ENCODE peak calls at places on chromosome X, in four cellular contexts. V is WTC11, W is K562, H is HepG2. O is an unnamed sample.

GRCh38 chrX:2501246-2502102 is 698 bp upstream of the DHRSX start:
- DNase-seq in V (no peak), W (no peak), H (no peak), O (no peak)

GRCh38 chrX:19889582-19890342 is 2.4 kb upstream of the SH3KBP1 start:
- DNase-seq in H (peak), W (peak), V (peak), O (no peak)

GRCh38 chrX:136204571-136204970 is 46.6 kb downstream of the MAP7D3 start:
- DNase-seq in V (no peak), H (no peak), W (peak), O (no peak)

GRCh38 chrX:50707955-50708694 is 105.9 kb downstream of the SHROOM4 start:
- DNase-seq in V (no peak), W (no peak), H (no peak), O (no peak)

GRCh38 chrX:153361781-153362397 is 27.9 kb downstream of the ZNF275 start:
- DNase-seq in V (no peak), W (no peak), H (no peak), O (no peak)

GRCh38 chrX:27598312-27598711 is 8.2 kb downstream of the DCAF8L2 start:
- DNase-seq in W (no peak), H (peak), V (no peak), O (no peak)

GRCh38 chrX:49059209-49060191 is 701 bp downstream of the CCDC120 start:
- DNase-seq in H (no peak), V (no peak), W (peak), O (no peak)

GRCh38 chrX:150547511-150548115 is 20.8 kb upstream of the MTM1 start:
- DNase-seq in W (peak), V (peak), H (no peak), O (no peak)

GRCh38 chrX:80206647-80207046 is 192.1 kb downstream of the TBX22 start:
- DNase-seq in W (no peak), H (no peak), V (no peak), O (no peak)

GRCh38 chrX:111742018-111742417 is 61.0 kb downstream of the ALG13 start:
- DNase-seq in V (no peak), W (no peak), H (no peak), O (no peak)

GRCh38 chrX:150200820-150201287 is 162.3 kb upstream of the MAMLD1 start:
- DNase-seq in V (no peak), H (peak), W (peak), O (peak)

GRCh38 chrX:57447856-57448255 is 144.0 kb upstream of the ZXDB start:
- DNase-seq in H (peak), W (no peak), V (no peak), O (no peak)

GRCh38 chrX:35276115-35276514 is 333.5 kb downstream of the FAM47B start:
- DNase-seq in H (no peak), W (no peak), V (no peak), O (no peak)

GRCh38 chrX:35711281-35711680 is 86.9 kb upstream of the MAGEB16 start:
- DNase-seq in W (no peak), V (no peak), H (no peak), O (no peak)

GRCh38 chrX:96715412-96715940 is 30.8 kb downstream of the DIAPH2 start:
- DNase-seq in H (no peak), V (no peak), W (no peak), O (no peak)

GRCh38 chrX:39772057-39772832 is 325.5 kb downstream of the BCOR start:
- DNase-seq in V (peak), H (peak), W (peak), O (peak)

GRCh38 chrX:47683171-47684145 is 24.5 kb upstream of the UXT start:
- DNase-seq in W (peak), H (no peak), V (no peak), O (no peak)

GRCh38 chrX:120795301-120795700 is 80.4 kb downstream of the CT47B1 start:
- DNase-seq in H (no peak), V (no peak), W (no peak), O (no peak)

GRCh38 chrX:70046978-70047377 is 2.8 kb downstream of the AWAT2 start:
- DNase-seq in V (no peak), W (no peak), H (no peak), O (no peak)

GRCh38 chrX:15915959-15916703 is 61.5 kb upstream of the AP1S2 start:
- DNase-seq in H (no peak), W (no peak), V (no peak), O (no peak)

GRCh38 chrX:131572372-131573014 is 28.6 kb downstream of the OR13H1 start:
- DNase-seq in W (no peak), H (no peak), V (no peak), O (no peak)

GRCh38 chrX:45322382-45322781 is 121.7 kb upstream of the DIPK2B start:
- DNase-seq in W (no peak), H (peak), V (peak), O (peak)

GRCh38 chrX:102976290-102976689 is 39.2 kb downstream of the RAB40AL start:
- DNase-seq in W (no peak), V (no peak), H (no peak), O (no peak)

GRCh38 chrX:45154033-45154360 is 46.7 kb downstream of the DIPK2B start:
- DNase-seq in V (no peak), H (no peak), W (no peak), O (no peak)

GRCh38 chrX:66914082-66914481 is 275.2 kb upstream of the EDA2R start:
- DNase-seq in W (no peak), H (peak), V (no peak), O (peak)

GRCh38 chrX:72128881-72129280 is 2.8 kb downstream of the RTL5 start:
- DNase-seq in W (peak), V (peak), H (peak), O (peak)

GRCh38 chrX:7414753-7415152 is 266.8 kb upstream of the PUDP start:
- DNase-seq in W (no peak), V (no peak), H (no peak), O (no peak)

GRCh38 chrX:1391370-1391706 is 575 bp downstream of the SLC25A6 start:
- DNase-seq in H (peak), W (peak), V (peak), O (peak)

GRCh38 chrX:2664497-2664896 is 26.6 kb upstream of the CD99 start:
- DNase-seq in W (no peak), H (no peak), V (no peak), O (no peak)

GRCh38 chrX:13164611-13165010 is 120.2 kb upstream of the FAM9C start:
- DNase-seq in H (no peak), V (no peak), W (no peak), O (no peak)

GRCh38 chrX:123976671-123977316 is 15.3 kb downstream of the STAG2 start:
- DNase-seq in H (peak), W (no peak), V (no peak), O (peak)

GRCh38 chrX:153417637-153418036 is 6.4 kb downstream of the ZFP92 start:
- DNase-seq in V (no peak), H (no peak), W (no peak), O (no peak)

GRCh38 chrX:138982350-138982749 is 270.8 kb upstream of the FGF13 start:
- DNase-seq in V (no peak), W (no peak), H (no peak), O (no peak)

GRCh38 chrX:80285131-80285773 is 135.0 kb upstream of the TENT5D start:
- DNase-seq in V (peak), H (peak), W (peak), O (peak)

GRCh38 chrX:57379296-57379695 is 92.8 kb downstream of the FAAH2 start:
- DNase-seq in W (no peak), V (no peak), H (no peak), O (no peak)

GRCh38 chrX:104324871-104325585 is 70.3 kb upstream of the ESX1 start:
- DNase-seq in W (no peak), V (no peak), H (no peak), O (no peak)

GRCh38 chrX:150041208-150041607 is 102.9 kb upstream of the EOLA2 start:
- DNase-seq in V (no peak), H (no peak), W (no peak), O (no peak)

GRCh38 chrX:20620301-20620700 is 353.6 kb upstream of the RPS6KA3 start:
- DNase-seq in V (no peak), H (no peak), W (no peak), O (no peak)

GRCh38 chrX:40465735-40466551 is 114.8 kb upstream of the ATP6AP2 start:
- DNase-seq in V (no peak), H (no peak), W (peak), O (no peak)

GRCh38 chrX:18887177-18887820 is 96.6 kb downstream of the PHKA2 start:
- DNase-seq in H (no peak), W (no peak), V (no peak), O (no peak)
- TF ChIP-seq ELF4 in H (no peak), W (no peak), V (no peak), O (no peak)

DNA sequence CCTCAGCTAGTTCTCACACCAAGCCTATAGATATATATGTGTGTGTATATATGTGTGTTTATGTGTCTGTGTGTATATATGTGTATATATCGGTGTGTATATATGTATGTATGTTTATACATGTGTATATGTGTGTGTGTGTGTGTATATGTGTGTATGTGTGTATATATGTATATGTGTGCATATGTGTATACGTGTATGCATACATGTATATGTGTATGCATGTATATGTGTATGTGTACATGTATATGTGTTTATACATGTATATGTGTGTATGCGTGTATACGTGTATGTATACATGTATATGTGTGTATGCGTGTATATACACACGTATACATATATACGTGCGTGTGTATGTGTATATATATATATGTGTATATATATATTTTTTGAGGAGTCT is 18.3 kb downstream of the GTPBP6 start:
- DNase-seq in H (no peak), V (no peak), W (no peak), O (no peak)
- TF ChIP-seq ELF4 in H (no peak), V (no peak), W (no peak), O (no peak)

DNA sequence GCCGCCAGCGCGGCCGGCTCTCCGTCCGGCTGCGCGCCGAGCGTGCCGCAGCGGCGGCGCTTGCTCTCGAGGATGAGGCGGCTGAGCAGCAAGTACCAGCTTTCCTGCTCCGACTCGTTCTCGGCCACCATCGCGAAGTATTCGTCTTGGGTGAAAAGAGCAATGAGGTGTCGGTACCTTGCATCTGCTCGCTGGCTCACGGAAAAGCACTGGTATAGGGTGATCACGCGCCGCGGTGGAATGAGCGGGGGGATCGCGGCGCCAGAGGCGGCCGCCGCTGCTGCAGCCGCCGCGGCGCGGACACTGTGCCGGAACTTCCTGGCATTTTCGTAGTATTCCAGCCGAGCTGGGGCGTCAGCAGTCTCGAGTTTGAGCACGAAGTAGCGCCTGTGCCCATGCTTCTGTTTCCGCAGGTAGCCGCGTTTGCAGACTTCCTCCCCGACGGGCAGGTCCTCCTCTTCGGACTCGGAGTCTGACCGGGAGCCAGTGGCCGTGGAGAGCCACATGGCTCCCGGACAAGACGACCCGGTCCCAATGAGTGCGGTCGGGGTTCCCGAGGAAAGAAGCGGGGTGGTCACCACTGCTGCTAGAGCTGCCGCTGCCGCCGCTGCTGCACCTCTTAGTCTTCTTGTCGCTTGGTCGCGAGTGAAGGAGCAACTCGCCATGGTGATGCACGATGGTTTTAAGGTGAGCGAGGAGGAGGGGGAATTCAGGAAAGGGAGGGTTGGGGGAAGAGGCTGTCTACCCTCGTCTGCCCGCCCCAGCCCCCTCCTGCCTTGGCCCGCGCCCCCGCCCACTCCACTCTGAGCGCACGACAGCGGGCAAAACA is 469 bp downstream of the IRS4 start:
- DNase-seq in W (no peak), H (no peak), V (peak), O (no peak)
- TF ChIP-seq ELF4 in W (no peak), H (no peak), V (no peak), O (peak)

DNA sequence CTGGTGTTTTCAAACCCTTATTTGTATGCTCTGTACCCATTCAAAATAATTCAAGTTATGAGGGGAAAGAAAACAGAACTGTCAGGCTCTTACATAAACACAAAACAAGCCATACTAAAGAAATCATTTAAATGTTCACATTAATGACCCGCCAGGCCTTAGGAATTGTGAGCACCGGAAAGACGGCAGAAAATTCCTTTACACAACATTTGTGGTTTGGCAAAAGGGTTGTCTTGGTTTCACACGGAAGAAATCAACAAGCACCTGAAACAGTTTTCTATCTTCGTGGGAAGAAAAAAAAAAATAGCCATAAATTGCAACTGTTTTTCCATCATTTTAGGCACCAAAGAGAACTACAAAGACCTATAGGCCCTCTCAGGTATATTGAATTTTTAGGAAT is 188.5 kb upstream of the FTHL17 start:
- DNase-seq in H (no peak), W (no peak), V (no peak), O (no peak)
- TF ChIP-seq ELF4 in H (no peak), W (no peak), V (no peak), O (no peak)

DNA sequence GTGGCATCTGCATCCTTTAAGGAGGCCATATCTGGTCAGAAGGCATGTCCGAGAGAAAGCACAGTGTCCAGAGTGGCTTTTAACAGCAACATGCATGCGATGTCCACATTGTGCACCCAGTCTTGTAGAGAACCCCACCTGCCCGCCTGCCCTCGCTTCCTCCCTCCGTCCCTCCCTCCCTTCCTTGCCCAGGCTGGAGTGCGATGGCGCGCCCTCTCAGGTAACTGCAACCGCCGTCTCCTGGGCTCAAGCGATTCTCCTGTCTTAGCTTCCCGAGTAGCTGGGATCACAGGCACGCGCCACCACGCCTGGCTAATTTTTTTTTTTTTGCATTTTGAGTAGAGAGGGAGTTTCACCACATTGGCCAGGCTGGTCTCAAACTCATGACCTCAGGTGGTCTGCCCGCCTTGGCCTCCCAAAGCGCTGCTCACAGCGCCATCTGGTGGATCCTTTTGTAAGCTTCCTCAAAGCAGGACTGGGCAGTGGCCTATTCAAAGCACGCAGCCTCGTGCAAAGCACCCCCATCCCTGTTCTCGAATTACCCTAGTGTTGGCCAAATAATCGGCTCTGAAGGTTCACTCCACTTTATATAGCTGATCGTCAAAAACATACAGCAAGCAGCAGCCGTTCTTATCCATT is 15.0 kb downstream of the BRCC3 start:
- DNase-seq in V (peak), W (peak), H (peak), O (peak)
- TF ChIP-seq ELF4 in V (no peak), W (no peak), H (no peak), O (no peak)